ENCODE peak calls at places on chromosomes 16 and 17, in eight cellular contexts. X is HCT116, O is adrenal gland, C is GM23338, F is choroid plexus epithelial cell, E is H7, Z is lower lobe of right lung, G is skeletal muscle cell. M is an unnamed sample.

GRCh38 chr17:35709874-35710273 is 21.6 kb upstream of the RASL10B start:
- DNase-seq in O (no peak), G (peak), E (no peak), X (peak), Z (no peak), C (no peak), F (peak), M (no peak)

GRCh38 chr16:8905168-8905762 is 23.1 kb downstream of the LITAFD start:
- DNase-seq in C (peak), G (no peak), X (peak), F (peak), O (no peak), Z (no peak), E (peak), M (no peak)

GRCh38 chr16:19071811-19072777 is 4.7 kb downstream of the COQ7 start:
- DNase-seq in X (peak), E (peak), C (peak), F (peak), Z (peak), G (no peak), O (peak), M (no peak)

GRCh38 chr17:69539781-69540319 is 125.4 kb downstream of the MAP2K6 start:
- DNase-seq in X (no peak), F (peak), E (no peak), O (no peak), G (peak), Z (no peak), C (no peak), M (no peak)

GRCh38 chr16:67884684-67885083 is at the start of gene NRN1L:
- DNase-seq in F (peak), Z (peak), G (peak), C (peak), E (peak), O (peak), X (no peak), M (peak)

GRCh38 chr17:1878419-1879121 is 48.8 kb downstream of the RPA1 start:
- DNase-seq in X (no peak), O (no peak), C (no peak), Z (no peak), E (no peak), G (no peak), F (no peak), M (no peak)

GRCh38 chr16:86718118-86718517 is 139.8 kb downstream of the FOXL1 start:
- DNase-seq in E (no peak), Z (no peak), F (no peak), O (no peak), G (no peak), C (no peak), X (no peak), M (no peak)

GRCh38 chr17:71790791-71791190 is 330.0 kb upstream of the SOX9 start:
- DNase-seq in F (no peak), O (no peak), G (no peak), Z (no peak), X (no peak), C (no peak), E (no peak), M (no peak)

GRCh38 chr17:65627892-65628622 is 66.6 kb upstream of the AXIN2 start:
- DNase-seq in E (no peak), F (peak), G (peak), C (no peak), O (no peak), X (no peak), Z (no peak), M (peak)

GRCh38 chr16:12801511-12802042 is 2.1 kb downstream of the CPPED1 start:
- DNase-seq in E (no peak), O (no peak), F (peak), Z (no peak), X (no peak), C (no peak), G (peak), M (no peak)

GRCh38 chr17:31869031-31869430 is 10.0 kb upstream of the COPRS start:
- DNase-seq in E (no peak), G (no peak), Z (no peak), C (no peak), O (no peak), X (no peak), F (peak), M (no peak)

GRCh38 chr16:10992112-10992511 is 47.7 kb downstream of the CLEC16A start:
- DNase-seq in Z (no peak), G (peak), O (no peak), F (peak), X (no peak), C (no peak), E (no peak), M (no peak)

GRCh38 chr16:66551362-66551761 is 1.0 kb upstream of the CKLF start:
- DNase-seq in O (no peak), F (peak), E (peak), G (no peak), X (peak), Z (peak), C (peak), M (no peak)

GRCh38 chr17:64504769-64505319 is 1.2 kb downstream of the DDX5 start:
- DNase-seq in F (no peak), O (no peak), C (no peak), Z (no peak), E (no peak), X (no peak), G (no peak), M (no peak)

GRCh38 chr17:16653367-16654041 is at the start of gene ZNF624:
- DNase-seq in Z (peak), X (peak), F (peak), C (peak), O (peak), G (peak), E (peak), M (peak)

GRCh38 chr17:60345233-60345632 is 46.7 kb downstream of the USP32 start:
- DNase-seq in O (no peak), Z (no peak), X (no peak), E (no peak), F (no peak), G (no peak), C (no peak), M (no peak)

GRCh38 chr16:57600952-57601580 is 27.4 kb upstream of the ADGRG1 start:
- DNase-seq in X (no peak), Z (no peak), E (no peak), C (no peak), F (no peak), O (no peak), G (no peak), M (no peak)

GRCh38 chr16:55252577-55252976 is 71.4 kb upstream of the IRX6 start:
- DNase-seq in Z (no peak), C (no peak), F (no peak), O (no peak), G (no peak), E (no peak), X (no peak), M (no peak)

GRCh38 chr16:85310868-85311585 is 198.8 kb upstream of the CIBAR2 start:
- DNase-seq in E (peak), X (no peak), Z (no peak), G (no peak), O (no peak), F (no peak), C (peak), M (no peak)

GRCh38 chr17:76251478-76252039 is 11.3 kb upstream of the RNF157 start:
- DNase-seq in Z (no peak), E (no peak), G (no peak), F (no peak), O (no peak), X (no peak), C (no peak), M (no peak)

GRCh38 chr16:47847220-47847970 is 308.4 kb downstream of the ABCC12 start:
- DNase-seq in Z (no peak), C (no peak), G (peak), O (no peak), X (no peak), E (no peak), F (peak), M (peak)

GRCh38 chr17:34990921-34991365 is 10.6 kb downstream of the LIG3 start:
- DNase-seq in X (no peak), O (no peak), E (no peak), C (no peak), Z (no peak), G (no peak), F (peak), M (peak)

GRCh38 chr16:13938480-13938879 is 18.5 kb downstream of the ERCC4 start:
- DNase-seq in X (no peak), Z (no peak), O (no peak), G (no peak), F (no peak), E (no peak), C (no peak), M (no peak)

GRCh38 chr17:77385750-77386501 is 245.2 kb downstream of the SEC14L1 start:
- DNase-seq in F (no peak), G (peak), C (no peak), Z (peak), X (no peak), E (no peak), O (peak), M (no peak)

GRCh38 chr17:41683441-41684007 is 5.2 kb upstream of the EIF1 start:
- DNase-seq in X (no peak), Z (no peak), G (no peak), O (no peak), C (no peak), F (no peak), E (no peak), M (no peak)

GRCh38 chr16:28538733-28539596 is at the start of gene NUPR1:
- DNase-seq in X (no peak), E (peak), Z (peak), G (peak), O (peak), C (no peak), F (peak), M (peak)

GRCh38 chr17:31100840-31101239 is 6.1 kb downstream of the NF1 start:
- DNase-seq in E (no peak), X (no peak), F (no peak), O (no peak), Z (no peak), G (no peak), C (peak), M (no peak)

GRCh38 chr16:85862476-85863383 is 36.2 kb upstream of the IRF8 start:
- DNase-seq in E (no peak), G (no peak), X (no peak), O (peak), F (no peak), Z (no peak), C (no peak), M (no peak)

GRCh38 chr17:80125656-80126448 is 21.1 kb downstream of the EIF4A3 start:
- DNase-seq in Z (no peak), O (no peak), X (no peak), C (no peak), F (peak), E (no peak), G (peak), M (no peak)

GRCh38 chr16:71628810-71629209 is 2.8 kb downstream of the MARVELD3 start:
- DNase-seq in X (no peak), G (peak), O (no peak), Z (no peak), C (no peak), E (no peak), F (peak), M (no peak)

GRCh38 chr16:15888072-15888976 is at the start of gene CEP20:
- DNase-seq in O (peak), F (peak), X (peak), Z (peak), E (peak), C (peak), G (peak), M (peak)

GRCh38 chr17:75178453-75178852 is 4.3 kb downstream of the SUMO2 start:
- DNase-seq in Z (no peak), E (no peak), C (no peak), F (no peak), G (no peak), X (no peak), O (no peak), M (no peak)

GRCh38 chr16:29009050-29009837 is 24.4 kb downstream of the LAT start:
- DNase-seq in Z (no peak), G (no peak), X (no peak), E (peak), O (no peak), F (no peak), C (no peak), M (no peak)

GRCh38 chr17:77329741-77330531 is 189.2 kb downstream of the SEC14L1 start:
- DNase-seq in C (no peak), G (no peak), Z (peak), O (peak), E (peak), X (no peak), F (no peak), M (no peak)

GRCh38 chr17:29905086-29905878 is 24.7 kb downstream of the SSH2 start:
- DNase-seq in F (no peak), Z (no peak), E (peak), X (no peak), O (no peak), G (no peak), C (no peak), M (no peak)
- H3K4me3 ChIP-seq in F (no peak), Z (no peak), E (no peak), X (no peak), O (no peak), G (no peak), C (no peak), M (no peak)

GRCh38 chr16:88637797-88638196 is 575 bp upstream of the IL17C start:
- DNase-seq in F (no peak), C (no peak), E (no peak), Z (no peak), X (no peak), G (no peak), O (no peak), M (no peak)

GRCh38 chr16:88638323-88639230 is at the start of gene IL17C:
- DNase-seq in X (no peak), G (no peak), O (no peak), F (no peak), C (peak), Z (no peak), E (peak), M (peak)

GRCh38 chr16:88640520-88641247 is 2.3 kb downstream of the IL17C start:
- DNase-seq in E (no peak), X (no peak), Z (no peak), G (no peak), C (no peak), F (no peak), O (no peak), M (no peak)

GRCh38 chr16:88640039-88640495 is 1.7 kb downstream of the IL17C start:
- DNase-seq in X (no peak), G (no peak), C (no peak), E (no peak), F (no peak), Z (no peak), O (no peak), M (no peak)

DNA sequence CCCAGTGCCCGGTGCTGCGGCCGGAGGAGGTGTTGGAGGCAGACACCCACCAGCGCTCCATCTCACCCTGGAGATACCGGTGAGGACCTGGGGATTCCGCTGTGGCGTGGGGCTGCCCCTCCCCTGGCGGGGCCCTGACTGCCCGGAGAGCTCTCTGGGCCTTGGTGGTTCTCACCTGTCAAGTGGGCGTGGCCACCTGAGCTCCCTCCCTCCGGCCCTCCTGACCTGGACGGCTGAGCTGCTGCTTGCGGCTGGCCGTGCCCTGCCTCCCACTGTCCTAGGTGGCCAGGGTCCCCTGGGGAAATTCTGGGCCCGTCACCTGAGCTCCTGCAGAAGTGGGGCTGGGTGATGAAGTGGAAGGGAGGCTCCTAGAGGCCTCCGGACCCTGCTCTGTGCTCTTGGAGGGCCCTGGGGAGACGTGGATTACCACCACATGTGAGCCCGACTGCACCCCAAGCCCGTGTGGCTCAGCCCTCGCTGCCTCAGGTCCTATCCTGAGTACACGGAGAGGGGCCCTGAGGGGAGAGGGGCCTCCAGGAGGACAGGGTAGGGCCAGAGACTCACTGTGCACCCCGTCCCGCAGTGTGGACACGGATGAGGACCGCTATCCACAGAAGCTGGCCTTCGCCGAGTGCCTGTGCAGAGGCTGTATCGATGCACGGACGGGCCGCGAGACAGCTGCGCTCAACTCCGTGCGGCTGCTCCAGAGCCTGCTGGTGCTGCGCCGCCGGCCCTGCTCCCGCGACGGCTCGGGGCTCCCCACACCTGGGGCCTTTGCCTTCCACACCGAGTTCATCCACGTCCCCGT is 1.1 kb downstream of the IL17C start:
- DNase-seq in F (no peak), C (peak), E (peak), G (no peak), Z (peak), X (no peak), O (no peak), M (no peak)
- H3K4me3 ChIP-seq in F (no peak), C (peak), E (no peak), G (no peak), Z (no peak), X (no peak), O (no peak), M (no peak)

GRCh38 chr17:59287887-59288286 is 43.6 kb upstream of the YPEL2 start:
- DNase-seq in X (no peak), E (no peak), G (no peak), Z (no peak), O (no peak), C (no peak), F (no peak), M (no peak)

GRCh38 chr17:59284317-59284716 is 47.1 kb upstream of the YPEL2 start:
- DNase-seq in E (no peak), X (no peak), G (no peak), O (no peak), Z (no peak), F (peak), C (no peak), M (no peak)

GRCh38 chr17:59292174-59292523 is 39.3 kb upstream of the YPEL2 start:
- DNase-seq in Z (no peak), C (no peak), X (no peak), F (no peak), G (no peak), E (no peak), O (no peak), M (no peak)

DNA sequence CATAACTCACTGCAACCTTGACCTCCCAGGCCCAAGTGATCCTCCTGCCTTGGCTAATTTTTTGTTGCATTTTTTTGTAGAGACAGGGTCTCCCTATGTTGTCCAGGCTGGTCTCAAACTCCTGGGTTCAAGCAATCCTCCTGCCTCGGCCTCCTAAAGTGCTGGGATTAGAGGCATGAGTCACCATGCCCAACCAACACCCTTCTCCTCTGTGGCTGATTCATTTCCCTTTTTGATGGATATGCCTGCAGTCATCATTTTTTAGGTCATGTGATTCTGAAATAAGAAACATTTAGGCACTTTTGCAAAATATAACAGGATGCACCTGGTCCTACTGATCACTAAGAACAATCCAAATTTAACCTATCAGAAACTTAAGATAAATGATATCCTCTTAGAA is 44.0 kb upstream of the YPEL2 start:
- DNase-seq in F (peak), G (no peak), C (no peak), E (no peak), Z (no peak), X (peak), O (peak), M (no peak)
- H3K4me3 ChIP-seq in F (no peak), G (no peak), C (no peak), E (no peak), Z (no peak), X (no peak), O (no peak), M (no peak)

DNA sequence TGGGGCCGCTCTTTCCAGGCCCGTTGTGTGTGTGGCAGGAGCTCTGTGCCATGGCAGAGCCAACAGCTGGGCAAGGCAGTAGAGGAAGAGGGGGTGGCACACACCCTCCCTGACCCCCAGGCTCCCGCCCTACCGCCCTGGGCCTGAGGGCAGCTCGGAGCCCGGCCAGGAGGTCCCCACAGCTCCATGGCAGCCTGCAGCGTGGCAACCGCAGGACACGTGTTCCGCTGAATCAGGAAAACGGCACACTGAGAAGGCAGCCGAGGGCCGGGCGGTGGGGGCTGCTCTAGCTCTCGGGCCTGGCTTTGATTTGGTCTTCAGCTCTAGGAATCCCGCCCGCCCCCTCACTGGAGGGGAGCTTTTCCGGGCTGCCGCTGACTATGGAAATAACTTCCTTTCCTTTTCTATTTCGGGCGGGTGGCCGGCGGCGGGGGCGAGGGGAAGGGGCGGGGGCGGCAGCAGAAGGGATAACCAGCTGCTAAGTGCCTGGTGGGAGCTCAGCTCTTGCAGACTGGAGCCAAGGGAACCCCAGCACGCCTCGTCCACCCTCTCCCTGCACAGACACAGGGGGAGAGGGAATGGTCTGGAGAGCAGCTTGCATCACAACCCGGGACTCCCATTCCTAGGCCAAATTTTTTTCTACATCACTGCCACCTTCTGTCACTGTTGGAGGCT is 24.7 kb upstream of the MRPS23 start:
- DNase-seq in G (peak), Z (peak), E (peak), X (no peak), O (peak), C (peak), F (peak), M (no peak)
- H3K4me3 ChIP-seq in G (peak), Z (peak), E (peak), X (no peak), O (no peak), C (peak), F (peak), M (no peak)

M was measured in LNCaP clone FGC.